ENCODE peak calls at places on chromosomes 12 and 14, in eight cellular contexts. N is stimulated activated naive CD8-positive, alpha-beta T cell treated with anti-CD3 and anti-CD28 coated beads, Interleukin-15, amount 100 ng/mL, for 72 hours; C is T follicular helper cell; G is A549; F is left ventricle myocardium inferior; O is GM12865; Y is ELR; J is AG08395. T is an unnamed sample.

GRCh38 chr14:79605863-79606262 is 605.4 kb downstream of the DIO2 start:
- DNase-seq in C (no peak), F (no peak), N (no peak), G (no peak), J (no peak), O (no peak), Y (no peak), T (no peak)

GRCh38 chr12:48826209-48826855 is 8.0 kb downstream of the CACNB3 start:
- DNase-seq in Y (no peak), F (no peak), O (no peak), G (no peak), J (no peak), C (no peak), N (no peak), T (no peak)

GRCh38 chr14:93957751-93958566 is 18.4 kb downstream of the ASB2 start:
- DNase-seq in C (no peak), J (no peak), F (no peak), Y (no peak), G (no peak), O (no peak), N (no peak), T (no peak)

GRCh38 chr14:84340938-84341337 is 1189.0 kb upstream of the FLRT2 start:
- DNase-seq in F (no peak), N (no peak), Y (no peak), C (no peak), O (no peak), G (no peak), J (peak; percentile 12), T (no peak)

GRCh38 chr12:85191-85666 is 18.7 kb downstream of the IQSEC3 start:
- DNase-seq in N (no peak), Y (no peak), O (no peak), J (no peak), G (no peak), F (no peak), C (no peak), T (no peak)

GRCh38 chr12:65721541-65722190 is 102.6 kb upstream of the HMGA2 start:
- DNase-seq in J (no peak), C (no peak), N (no peak), F (no peak), Y (no peak), O (no peak), G (no peak), T (no peak)

GRCh38 chr12:24798335-24798734 is 150.6 kb downstream of the BCAT1 start:
- DNase-seq in F (no peak), C (no peak), J (no peak), G (no peak), Y (no peak), O (peak; percentile 87), N (no peak), T (no peak)

GRCh38 chr12:2834581-2835491 is at the start of gene NRIP2:
- DNase-seq in G (no peak), O (no peak), C (no peak), Y (peak; percentile 25), J (peak; percentile 53), F (no peak), N (no peak), T (no peak)

GRCh38 chr12:113407931-113408585 is 4.4 kb upstream of the SDS start:
- DNase-seq in Y (peak; percentile 37), C (no peak), O (no peak), F (no peak), G (no peak), J (peak; percentile 42), N (no peak), T (peak; percentile 8)

GRCh38 chr12:3315201-3315661 is 175.8 kb upstream of the PRMT8 start:
- DNase-seq in Y (peak; percentile 58), O (no peak), J (peak; percentile 22), C (no peak), G (no peak), F (peak; percentile 76), N (no peak), T (no peak)

GRCh38 chr14:23428686-23429495 is 6.6 kb downstream of the MYH7 start:
- DNase-seq in O (no peak), F (no peak), Y (no peak), N (no peak), C (no peak), G (no peak), J (no peak), T (no peak)

GRCh38 chr12:100359822-100360221 is 2.9 kb downstream of the SLC17A8 start:
- DNase-seq in C (no peak), N (no peak), O (no peak), F (no peak), Y (peak; percentile 24), J (peak; percentile 17), G (peak; percentile 11), T (no peak)

GRCh38 chr14:81400202-81400678 is at the start of gene STON2:
- DNase-seq in O (no peak), J (peak; percentile 59), F (no peak), G (peak; percentile 11), N (no peak), C (no peak), Y (peak; percentile 64), T (no peak)

GRCh38 chr14:54893151-54893760 is 9.4 kb downstream of the GCH1 start:
- DNase-seq in O (peak; percentile 48), Y (peak; percentile 88), G (peak; percentile 56), F (no peak), J (peak; percentile 63), N (no peak), C (no peak), T (peak; percentile 47)

GRCh38 chr12:28369483-28369882 is 179.2 kb downstream of the CCDC91 start:
- DNase-seq in C (no peak), G (peak; percentile 25), N (no peak), Y (no peak), J (no peak), O (no peak), F (no peak), T (no peak)

GRCh38 chr14:93150227-93151206 is 34.2 kb downstream of the MOAP1 start:
- DNase-seq in F (no peak), C (no peak), N (no peak), J (no peak), Y (no peak), O (no peak), G (no peak), T (no peak)

GRCh38 chr12:108815875-108816594 is 41.3 kb downstream of the SSH1 start:
- DNase-seq in J (no peak), G (no peak), F (no peak), Y (no peak), N (no peak), O (no peak), C (no peak), T (no peak)

GRCh38 chr12:18345021-18345735 is 83.9 kb downstream of the PIK3C2G start:
- DNase-seq in J (no peak), G (no peak), O (no peak), Y (peak; percentile 18), C (no peak), F (no peak), N (no peak), T (no peak)

GRCh38 chr12:70664463-70664862 is 27.2 kb upstream of the PTPRB start:
- DNase-seq in O (no peak), J (no peak), Y (no peak), F (no peak), G (no peak), C (no peak), N (no peak), T (no peak)

GRCh38 chr12:3045494-3045893 is 31.7 kb upstream of the TSPAN9 start:
- DNase-seq in F (no peak), J (no peak), G (no peak), N (no peak), Y (no peak), C (no peak), O (no peak), T (no peak)

GRCh38 chr12:80494836-80495235 is 50.8 kb downstream of the PTPRQ start:
- DNase-seq in J (no peak), O (no peak), Y (no peak), G (no peak), F (no peak), C (no peak), N (no peak), T (no peak)

GRCh38 chr14:100472094-100472455 is 115.1 kb downstream of the BEGAIN start:
- DNase-seq in J (no peak), N (no peak), G (no peak), O (no peak), F (no peak), C (no peak), Y (no peak), T (no peak)

GRCh38 chr14:77123381-77124344 is 17.9 kb downstream of the ZDHHC22 start:
- DNase-seq in O (peak; percentile 32), N (no peak), J (no peak), Y (no peak), G (no peak), F (peak; percentile 55), C (no peak), T (no peak)

GRCh38 chr12:20361416-20361815 is 6.9 kb upstream of the PDE3A start:
- DNase-seq in C (no peak), J (no peak), G (no peak), F (no peak), Y (no peak), O (no peak), N (no peak), T (no peak)

GRCh38 chr12:122958198-122958888 is 7.9 kb downstream of the ABCB9 start:
- DNase-seq in Y (no peak), N (no peak), G (no peak), O (no peak), F (no peak), J (no peak), C (no peak), T (no peak)

GRCh38 chr14:100962494-100962893 is 59.0 kb upstream of the RTL1 start:
- DNase-seq in Y (no peak), N (no peak), J (no peak), C (no peak), O (no peak), G (no peak), F (no peak), T (no peak)

GRCh38 chr12:124925117-124925516 is 10.7 kb upstream of the UBC start:
- DNase-seq in N (no peak), Y (no peak), C (no peak), F (no peak), J (no peak), O (no peak), G (no peak), T (no peak)

GRCh38 chr12:121138284-121138683 is 5.6 kb downstream of the P2RX7 start:
- DNase-seq in C (no peak), O (no peak), N (no peak), J (no peak), Y (no peak), G (peak; percentile 42), F (no peak), T (no peak)

GRCh38 chr12:31651893-31652521 is 7.5 kb upstream of the ETFBKMT start:
- DNase-seq in N (no peak), J (peak; percentile 35), G (no peak), O (no peak), C (no peak), Y (no peak), F (no peak), T (no peak)

GRCh38 chr12:31204995-31205582 is 120.9 kb downstream of the SINHCAF start:
- DNase-seq in N (no peak), G (no peak), O (peak; percentile 65), J (no peak), C (no peak), F (no peak), Y (peak; percentile 84), T (peak; percentile 26)

GRCh38 chr12:124230117-124230757 is 64.7 kb upstream of the RFLNA start:
- DNase-seq in O (no peak), F (no peak), G (no peak), N (no peak), J (no peak), C (no peak), Y (no peak), T (no peak)

GRCh38 chr12:96327889-96328288 is 72.3 kb downstream of the CDK17 start:
- DNase-seq in Y (no peak), F (no peak), C (no peak), N (no peak), G (no peak), J (no peak), O (peak; percentile 44), T (no peak)